ENCODE peak calls at places on chromosomes 7 and 10, in eight cellular contexts. F is stimulated activated CD4-positive, alpha-beta T cell treated with anti-CD3 and anti-CD28 coated beads, Interleukin-12 subunit alpha, Interleukin-12 subunit beta, amount 100 ng/mL, for 48 hours; S is left cardiac atrium; X is GM19239; M is uterus; H is B cell; K is activated T-cell treated with anti-CD3 and anti-CD28 coated beads for 1 hour; A is OCI-LY7. B is an unnamed sample.

GRCh38 chr10:110364531-110364937 is 59.8 kb upstream of the SMNDC1 start:
- DNase-seq in S (no peak), K (no peak), A (no peak), F (peak), H (no peak), X (no peak), M (no peak), B (no peak)

GRCh38 chr7:139384611-139385010 is 24.9 kb downstream of the LUC7L2 start:
- DNase-seq in S (no peak), A (no peak), F (no peak), K (no peak), X (no peak), M (no peak), H (no peak), B (no peak)

GRCh38 chr10:58747687-58748086 is 235.0 kb downstream of the BICC1 start:
- DNase-seq in X (no peak), M (no peak), A (no peak), F (no peak), K (no peak), H (no peak), S (no peak), B (no peak)

GRCh38 chr7:151794508-151795167 is 82.3 kb downstream of the PRKAG2 start:
- DNase-seq in F (no peak), M (no peak), K (no peak), H (no peak), S (no peak), A (no peak), X (no peak), B (no peak)

GRCh38 chr10:106043833-106044232 is 1120.7 kb downstream of the SORCS1 start:
- DNase-seq in A (no peak), H (no peak), S (no peak), K (no peak), X (no peak), M (no peak), F (no peak), B (no peak)

GRCh38 chr7:3688061-3688460 is 387.0 kb downstream of the SDK1 start:
- DNase-seq in F (no peak), M (no peak), S (no peak), K (no peak), X (no peak), H (no peak), A (no peak), B (no peak)

GRCh38 chr10:69685802-69686585 is 55.9 kb downstream of the FAM241B start:
- DNase-seq in X (no peak), A (no peak), K (no peak), H (no peak), F (no peak), M (peak), S (peak), B (peak)

GRCh38 chr7:1295776-1296726 is 63.4 kb downstream of the UNCX start:
- DNase-seq in X (no peak), A (no peak), F (no peak), S (no peak), H (no peak), M (no peak), K (no peak), B (no peak)

GRCh38 chr10:49552277-49552676 is 13.4 kb upstream of the ERCC6 start:
- DNase-seq in K (no peak), H (no peak), S (no peak), F (no peak), X (no peak), M (no peak), A (no peak), B (no peak)

GRCh38 chr7:31957090-31957720 is 113.0 kb downstream of the PDE1C start:
- DNase-seq in F (no peak), M (no peak), A (no peak), K (no peak), X (no peak), H (no peak), S (no peak), B (no peak)

GRCh38 chr7:156988605-156989185 is 21.8 kb downstream of the MNX1 start:
- DNase-seq in M (no peak), A (no peak), X (no peak), K (no peak), F (no peak), H (no peak), S (no peak), B (no peak)

GRCh38 chr7:143372070-143372469 is 9.1 kb upstream of the ZYX start:
- DNase-seq in F (peak), A (peak), M (no peak), K (peak), S (no peak), X (no peak), H (no peak), B (peak)

GRCh38 chr10:96890172-96890513 is 58.0 kb downstream of the LCOR start:
- DNase-seq in S (no peak), H (no peak), X (no peak), A (no peak), K (no peak), F (no peak), M (no peak), B (no peak)

GRCh38 chr7:24601600-24601999 is 28.3 kb downstream of the PALS2 start:
- DNase-seq in M (no peak), H (no peak), K (no peak), S (no peak), A (no peak), F (no peak), X (no peak), B (no peak)

GRCh38 chr7:151078233-151079040 is 2.2 kb downstream of the FASTK start:
- DNase-seq in M (no peak), S (no peak), X (no peak), K (no peak), A (no peak), F (no peak), H (no peak), B (peak)

GRCh38 chr10:78382776-78383175 is 349.1 kb downstream of the RPS24 start:
- DNase-seq in K (no peak), F (no peak), X (no peak), S (no peak), M (no peak), H (no peak), A (no peak), B (no peak)

GRCh38 chr7:9242604-9243003 is 809.2 kb downstream of the NXPH1 start:
- DNase-seq in A (no peak), M (no peak), S (no peak), K (no peak), F (no peak), X (no peak), H (no peak), B (no peak)

GRCh38 chr7:100799037-100799896 is 28.1 kb downstream of the EPHB4 start:
- DNase-seq in A (peak), K (peak), X (no peak), S (peak), H (peak), M (peak), F (peak), B (no peak)

GRCh38 chr7:28686418-28686800 is 271.7 kb downstream of the TRIL start:
- DNase-seq in X (no peak), H (peak), S (no peak), M (peak), K (no peak), F (no peak), A (no peak), B (no peak)

GRCh38 chr7:41438919-41439882 is 263.7 kb downstream of the INHBA start:
- DNase-seq in H (no peak), K (no peak), X (no peak), A (no peak), M (no peak), S (no peak), F (no peak), B (no peak)

GRCh38 chr10:69061305-69062161 is 26.4 kb upstream of the SRGN start:
- DNase-seq in M (peak), K (no peak), F (no peak), H (peak), A (no peak), S (peak), X (no peak), B (peak)

GRCh38 chr7:48269066-48269465 is 97.8 kb downstream of the ABCA13 start:
- DNase-seq in S (no peak), X (no peak), A (no peak), H (no peak), F (no peak), M (no peak), K (no peak), B (no peak)

GRCh38 chr10:16950686-16951681 is 133.8 kb upstream of the RSU1 start:
- DNase-seq in F (no peak), S (peak), H (no peak), M (no peak), A (no peak), X (no peak), K (no peak), B (no peak)

GRCh38 chr7:123643495-123644428 is 11.9 kb upstream of the LMOD2 start:
- DNase-seq in H (no peak), S (no peak), X (no peak), M (no peak), F (no peak), K (no peak), A (no peak), B (no peak)

GRCh38 chr7:39353615-39354376 is 212.4 kb upstream of the YAE1 start:
- DNase-seq in A (no peak), K (no peak), S (peak), H (no peak), X (no peak), F (no peak), M (peak), B (no peak)

GRCh38 chr10:71774916-71775702 is 1.8 kb upstream of the VSIR start:
- DNase-seq in M (no peak), X (no peak), K (no peak), S (no peak), H (no peak), A (peak), F (no peak), B (no peak)

GRCh38 chr7:105829681-105830322 is 46.6 kb downstream of the ATXN7L1 start:
- DNase-seq in X (no peak), H (no peak), F (no peak), S (no peak), K (no peak), A (no peak), M (no peak), B (no peak)

GRCh38 chr7:84085147-84085546 is 109.4 kb downstream of the SEMA3A start:
- DNase-seq in M (no peak), S (no peak), A (no peak), H (no peak), K (no peak), X (no peak), F (no peak), B (no peak)

GRCh38 chr10:112919721-112920120 is 30.3 kb upstream of the TCF7L2 start:
- DNase-seq in S (no peak), H (no peak), K (no peak), X (no peak), A (no peak), F (no peak), M (no peak), B (no peak)

GRCh38 chr7:24531255-24531654 is 42.0 kb upstream of the PALS2 start:
- DNase-seq in X (no peak), H (no peak), M (no peak), K (no peak), S (no peak), F (no peak), A (no peak), B (no peak)

GRCh38 chr10:5043716-5044115 is 40.1 kb upstream of the AKR1C2 start:
- DNase-seq in M (no peak), F (no peak), A (no peak), K (no peak), S (no peak), H (no peak), X (no peak), B (no peak)

GRCh38 chr7:149731207-149731955 is 42.0 kb downstream of the ZNF467 start:
- DNase-seq in F (no peak), K (no peak), H (no peak), X (no peak), A (no peak), S (no peak), M (no peak), B (no peak)

GRCh38 chr7:55021053-55021452 is 2.2 kb downstream of the EGFR start:
- DNase-seq in X (no peak), M (no peak), A (no peak), H (no peak), F (no peak), K (no peak), S (no peak), B (no peak)

B was measured in Right ventricle myocardium inferior.